ENCODE peak calls at places on chromosomes 1 and 21, in five cellular contexts. H is CD8-positive, alpha-beta T cell; Z is A673; R is esophagus squamous epithelium; V is PC-3. T is an unnamed sample.

GRCh38 chr1:87588445-87588844 is 259.8 kb downstream of the LMO4 start:
- DNase-seq in R (no peak), H (no peak), V (no peak), Z (no peak), T (peak; percentile 62)

GRCh38 chr1:229843627-229844238 is 217.7 kb downstream of the URB2 start:
- DNase-seq in Z (peak; percentile 37), H (no peak), R (no peak), V (peak; percentile 77), T (peak; percentile 19)

GRCh38 chr1:113530021-113530420 is 139.7 kb downstream of the MAGI3 start:
- DNase-seq in R (no peak), H (no peak), V (no peak), Z (no peak), T (no peak)

GRCh38 chr1:20063861-20064292 is 6.1 kb upstream of the PLA2G5 start:
- DNase-seq in H (no peak), V (peak; percentile 88), Z (no peak), R (no peak), T (no peak)

GRCh38 chr1:175506081-175506480 is 237.3 kb downstream of the TNR start:
- DNase-seq in H (no peak), V (no peak), R (no peak), Z (no peak), T (no peak)

GRCh38 chr1:15214507-15214906 is 32.5 kb upstream of the FHAD1 start:
- DNase-seq in Z (no peak), V (no peak), H (no peak), R (no peak), T (no peak)

GRCh38 chr21:35332841-35333426 is 283.8 kb upstream of the RUNX1 start:
- DNase-seq in H (no peak), Z (no peak), V (no peak), R (no peak), T (no peak)

GRCh38 chr21:44878053-44878982 is 4.8 kb upstream of the PTTG1IP start:
- DNase-seq in Z (no peak), V (peak; percentile 89), H (no peak), R (no peak), T (no peak)

GRCh38 chr1:108704501-108704900 is 8.2 kb upstream of the FNDC7 start:
- DNase-seq in V (peak; percentile 78), H (no peak), R (no peak), Z (no peak), T (no peak)

GRCh38 chr1:8448906-8449661 is 131.2 kb downstream of the SLC45A1 start:
- DNase-seq in R (no peak), H (no peak), Z (no peak), V (peak; percentile 54), T (no peak)

GRCh38 chr21:29114765-29115164 is 15.7 kb upstream of the MAP3K7CL start:
- DNase-seq in Z (no peak), R (no peak), V (peak; percentile 88), H (no peak), T (no peak)

GRCh38 chr1:205849619-205850355 is at the start of gene PM20D1:
- DNase-seq in R (peak; percentile 53), H (peak; percentile 81), Z (peak; percentile 56), V (no peak), T (peak; percentile 81)

GRCh38 chr21:43355925-43356289 is 71.0 kb downstream of the SIK1 start:
- DNase-seq in Z (no peak), R (no peak), H (no peak), V (no peak), T (peak; percentile 81)

GRCh38 chr21:45326169-45326833 is 38.6 kb upstream of the POFUT2 start:
- DNase-seq in H (no peak), Z (peak; percentile 41), V (no peak), R (no peak), T (peak; percentile 23)

GRCh38 chr1:156078728-156079127 is 3.5 kb downstream of the MEX3A start:
- DNase-seq in R (no peak), V (no peak), H (no peak), Z (no peak), T (no peak)

GRCh38 chr1:212479188-212479587 is 46.5 kb downstream of the NENF start:
- DNase-seq in H (no peak), V (no peak), Z (no peak), R (no peak), T (no peak)

GRCh38 chr1:109926662-109927300 is 16.1 kb downstream of the CSF1 start:
- DNase-seq in H (no peak), R (no peak), Z (no peak), V (peak; percentile 52), T (no peak)

GRCh38 chr1:86773331-86774288 is 69.2 kb downstream of the SH3GLB1 start:
- DNase-seq in V (peak; percentile 68), R (no peak), H (no peak), Z (no peak), T (no peak)

GRCh38 chr1:193971595-193971994 is 785.2 kb upstream of the B3GALT2 start:
- DNase-seq in V (peak; percentile 84), H (no peak), Z (no peak), R (no peak), T (no peak)

GRCh38 chr1:950268-950667 is 8.8 kb downstream of the NOC2L start:
- DNase-seq in R (no peak), H (no peak), V (no peak), Z (no peak), T (no peak)

GRCh38 chr1:8871539-8871935 is 6.9 kb downstream of the ENO1 start:
- DNase-seq in Z (no peak), V (peak; percentile 54), H (peak; percentile 33), R (no peak), T (no peak)

GRCh38 chr21:42174173-42174572 is 44.8 kb upstream of the ABCG1 start:
- DNase-seq in V (no peak), R (no peak), H (no peak), Z (peak; percentile 14), T (peak; percentile 31)

GRCh38 chr1:17563494-17564281 is 24.2 kb downstream of the ARHGEF10L start:
- DNase-seq in Z (no peak), H (no peak), R (no peak), V (no peak), T (no peak)

GRCh38 chr1:70311369-70311768 is 43.2 kb downstream of the ANKRD13C start:
- DNase-seq in R (no peak), H (no peak), V (no peak), Z (no peak), T (no peak)

GRCh38 chr21:41045534-41046268 is 122.3 kb upstream of the BACE2 start:
- DNase-seq in V (peak; percentile 23), R (no peak), Z (peak; percentile 11), H (no peak), T (peak; percentile 1)

GRCh38 chr1:184825571-184825970 is 70.9 kb upstream of the EDEM3 start:
- DNase-seq in V (no peak), H (no peak), Z (no peak), R (no peak), T (peak; percentile 55)

GRCh38 chr1:25985171-25985570 is 12.7 kb downstream of the PAFAH2 start:
- DNase-seq in Z (no peak), V (no peak), R (no peak), H (no peak), T (no peak)

GRCh38 chr1:62194651-62195282 is at the start of gene L1TD1:
- DNase-seq in R (no peak), V (no peak), H (no peak), Z (no peak), T (no peak)

GRCh38 chr1:26234644-26235384 is 814 bp downstream of the CEP85 start:
- DNase-seq in H (no peak), V (peak; percentile 48), R (no peak), Z (peak; percentile 38), T (no peak)

GRCh38 chr1:226903819-226904710 is 33.6 kb downstream of the PSEN2 start:
- DNase-seq in V (no peak), Z (peak; percentile 27), H (no peak), R (no peak), T (no peak)

GRCh38 chr1:229296541-229296941 is 25.6 kb downstream of the RAB4A start:
- DNase-seq in Z (no peak), V (no peak), H (no peak), R (no peak), T (no peak)

GRCh38 chr1:53732912-53733317 is 6.0 kb downstream of the GLIS1 start:
- DNase-seq in Z (peak; percentile 18), H (no peak), R (no peak), V (peak; percentile 81), T (no peak)

GRCh38 chr21:37917612-37918011 is 1.4 kb upstream of the KCNJ6 start:
- DNase-seq in H (no peak), Z (no peak), V (peak; percentile 62), R (no peak), T (no peak)

GRCh38 chr21:37914211-37914900 is 1.9 kb downstream of the KCNJ6 start:
- DNase-seq in H (no peak), R (no peak), Z (no peak), V (peak; percentile 14), T (peak; percentile 5)

GRCh38 chr21:37915516-37915915 is 741 bp downstream of the KCNJ6 start:
- DNase-seq in V (no peak), Z (no peak), H (no peak), R (no peak), T (no peak)

GRCh38 chr21:37915941-37916794 is at the start of gene KCNJ6:
- DNase-seq in V (no peak), H (no peak), Z (peak; percentile 73), R (no peak), T (no peak)

GRCh38 chr21:37916795-37917142 is 512 bp upstream of the KCNJ6 start:
- DNase-seq in V (no peak), Z (peak; percentile 29), R (no peak), H (no peak), T (no peak)
- TF ChIP-seq CTCF in V (no peak), Z (no peak), R (no peak), H (no peak), T (no peak)

GRCh38 chr1:99645199-99645598 is 714 bp upstream of the PALMD start:
- DNase-seq in V (peak; percentile 82), R (no peak), Z (no peak), H (no peak), T (no peak)
- H3K4me3 ChIP-seq in V (peak overlapping the region; percentile 70), R (peak overlapping the region; percentile 63), Z (no peak overlapping the region), H (no peak overlapping the region), T (no peak overlapping the region)

GRCh38 chr1:47883963-47884362 is 113.2 kb downstream of the TRABD2B start:
- DNase-seq in Z (no peak), H (no peak), R (no peak), V (no peak), T (no peak)
- TF ChIP-seq CTCF in Z (no peak), H (no peak), R (no peak), V (no peak), T (no peak)

GRCh38 chr1:152049291-152050073 is 12.7 kb upstream of the S100A11 start:
- DNase-seq in V (peak; percentile 72), R (no peak), H (no peak), Z (no peak), T (no peak)

GRCh38 chr1:152048641-152048970 is 11.8 kb upstream of the S100A11 start:
- DNase-seq in V (no peak), Z (no peak), R (no peak), H (no peak), T (no peak)

GRCh38 chr1:152044386-152044785 is 7.6 kb upstream of the S100A11 start:
- DNase-seq in R (no peak), V (no peak), Z (no peak), H (no peak), T (no peak)

GRCh38 chr1:152047954-152048640 is 11.3 kb upstream of the S100A11 start:
- DNase-seq in V (peak; percentile 99), H (peak; percentile 91), Z (peak; percentile 96), R (peak; percentile 86), T (peak; percentile 97)

DNA sequence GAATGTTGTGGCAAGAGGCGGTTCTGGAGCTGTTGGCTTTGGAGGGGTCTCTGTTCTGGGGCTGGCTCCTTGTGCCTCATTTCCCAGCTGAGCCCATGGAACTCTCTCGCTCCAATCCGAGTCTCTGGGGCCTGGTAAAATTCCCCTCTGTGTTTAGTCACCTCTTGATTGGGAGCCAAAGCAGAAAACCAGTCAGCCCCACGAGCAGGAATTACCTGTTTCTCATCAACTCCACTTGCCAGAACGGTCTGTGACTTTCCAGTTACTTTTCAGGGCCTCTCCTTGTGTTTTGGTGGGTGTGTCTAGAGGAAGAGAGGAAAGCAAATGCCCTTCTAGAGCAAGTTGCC is 10.8 kb upstream of the S100A11 start:
- DNase-seq in H (no peak), Z (no peak), R (no peak), V (peak; percentile 98), T (no peak)
- H3K4me3 ChIP-seq in H (peak overlapping the region; percentile 1), Z (no peak overlapping the region), R (peak overlapping the region; percentile 51), V (peak overlapping the region; percentile 64), T (peak overlapping the region; percentile 37)